ENCODE peak calls at places on chromosomes 2 and 18, in ten cellular contexts. X, O, S, I, W, D, T, B, C and Y are unnamed samples.

GRCh38 chr2:159201321-159202063 is 85.0 kb downstream of the WDSUB1 start:
- DNase-seq in X (no peak), O (no peak), S (no peak), I (no peak), W (no peak), D (no peak), T (peak; percentile 40), B (no peak), C (peak; percentile 13), Y (no peak)

GRCh38 chr2:156129227-156129626 is 203.3 kb downstream of the NR4A2 start:
- DNase-seq in X (no peak), O (no peak), S (no peak), I (no peak), W (no peak), D (no peak), T (no peak), B (no peak), C (no peak), Y (no peak)

GRCh38 chr2:117942958-117943672 is 70.8 kb downstream of the CCDC93 start:
- DNase-seq in X (no peak), O (peak; percentile 77), S (no peak), I (no peak), W (no peak), D (no peak), T (no peak), B (no peak), C (peak; percentile 45), Y (no peak)

GRCh38 chr2:99780276-99780675 is 290.5 kb upstream of the REV1 start:
- DNase-seq in X (no peak), O (no peak), S (no peak), I (no peak), W (no peak), D (no peak), T (no peak), B (no peak), C (no peak), Y (no peak)

GRCh38 chr18:76875390-76876330 is 53.3 kb downstream of the ZNF236 start:
- DNase-seq in X (peak; percentile 48), O (no peak), S (peak; percentile 80), I (no peak), W (no peak), D (no peak), T (peak; percentile 55), B (peak; percentile 54), C (no peak), Y (peak; percentile 13)

GRCh38 chr2:54531558-54531957 is 75.4 kb downstream of the SPTBN1 start:
- DNase-seq in X (no peak), O (no peak), S (no peak), I (no peak), W (no peak), D (peak; percentile 79), T (no peak), B (no peak), C (no peak), Y (no peak)

GRCh38 chr18:6837904-6838303 is 108.4 kb downstream of the ARHGAP28 start:
- DNase-seq in X (no peak), O (no peak), S (no peak), I (no peak), W (no peak), D (no peak), T (peak; percentile 1), B (no peak), C (no peak), Y (no peak)

GRCh38 chr18:5964996-5965395 is 69.7 kb upstream of the TMEM200C start:
- DNase-seq in X (no peak), O (no peak), S (no peak), I (no peak), W (no peak), D (no peak), T (no peak), B (no peak), C (no peak), Y (no peak)

GRCh38 chr2:63000801-63001200 is 49.8 kb upstream of the OTX1 start:
- DNase-seq in X (no peak), O (peak; percentile 13), S (no peak), I (no peak), W (no peak), D (no peak), T (peak; percentile 63), B (no peak), C (peak; percentile 4), Y (no peak)

GRCh38 chr2:173075056-173075780 is 428 bp upstream of the MAP3K20 start:
- DNase-seq in X (no peak), O (no peak), S (no peak), I (no peak), W (no peak), D (no peak), T (no peak), B (no peak), C (no peak), Y (no peak)
- H3K4me3 ChIP-seq in X (peak overlapping the region; percentile 79), O (peak overlapping the region; percentile 66), S (peak overlapping the region; percentile 45), I (peak overlapping the region; percentile 76), W (peak overlapping the region; percentile 83), D (peak overlapping the region; percentile 69), T (peak overlapping the region; percentile 97), B (peak overlapping the region; percentile 79), C (peak overlapping the region; percentile 75), Y (peak overlapping the region; percentile 76)

GRCh38 chr18:3931542-3932112 is 481.7 kb downstream of the TGIF1 start:
- DNase-seq in X (no peak), O (no peak), S (no peak), I (no peak), W (no peak), D (no peak), T (no peak), B (no peak), C (no peak), Y (no peak)
- TF ChIP-seq CTCF in X (no peak), O (no peak), S (no peak), I (no peak), W (no peak), D (no peak), T (no peak), B (no peak), C (no peak), Y (no peak)

DNA sequence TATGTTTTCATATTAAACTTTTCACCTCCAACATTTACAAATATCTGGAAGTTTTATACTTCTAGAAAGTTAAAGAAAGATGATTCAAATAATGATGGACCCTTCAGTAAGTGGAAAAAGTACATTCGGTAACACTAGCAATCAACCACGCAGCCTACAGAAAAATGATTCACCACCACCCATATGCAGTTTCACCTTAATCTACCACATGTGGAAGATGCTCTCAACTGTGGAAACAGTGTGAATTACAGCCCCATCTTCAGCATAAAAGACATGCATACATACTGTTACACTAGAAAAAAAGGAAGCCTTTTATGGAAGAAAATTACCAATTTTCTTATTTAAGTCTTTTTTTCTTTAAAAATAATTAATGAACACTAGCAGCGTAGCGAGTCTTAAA is 1.1 kb downstream of the SLC38A11 start:
- DNase-seq in X (no peak), O (no peak), S (no peak), I (no peak), W (no peak), D (no peak), T (no peak), B (no peak), C (no peak), Y (no peak)
- H3K4me3 ChIP-seq in X (no peak overlapping the region), O (no peak overlapping the region), S (no peak overlapping the region), I (no peak overlapping the region), W (no peak overlapping the region), D (no peak overlapping the region), T (no peak overlapping the region), B (no peak overlapping the region), C (no peak overlapping the region), Y (peak overlapping the region; percentile 53)

DNA sequence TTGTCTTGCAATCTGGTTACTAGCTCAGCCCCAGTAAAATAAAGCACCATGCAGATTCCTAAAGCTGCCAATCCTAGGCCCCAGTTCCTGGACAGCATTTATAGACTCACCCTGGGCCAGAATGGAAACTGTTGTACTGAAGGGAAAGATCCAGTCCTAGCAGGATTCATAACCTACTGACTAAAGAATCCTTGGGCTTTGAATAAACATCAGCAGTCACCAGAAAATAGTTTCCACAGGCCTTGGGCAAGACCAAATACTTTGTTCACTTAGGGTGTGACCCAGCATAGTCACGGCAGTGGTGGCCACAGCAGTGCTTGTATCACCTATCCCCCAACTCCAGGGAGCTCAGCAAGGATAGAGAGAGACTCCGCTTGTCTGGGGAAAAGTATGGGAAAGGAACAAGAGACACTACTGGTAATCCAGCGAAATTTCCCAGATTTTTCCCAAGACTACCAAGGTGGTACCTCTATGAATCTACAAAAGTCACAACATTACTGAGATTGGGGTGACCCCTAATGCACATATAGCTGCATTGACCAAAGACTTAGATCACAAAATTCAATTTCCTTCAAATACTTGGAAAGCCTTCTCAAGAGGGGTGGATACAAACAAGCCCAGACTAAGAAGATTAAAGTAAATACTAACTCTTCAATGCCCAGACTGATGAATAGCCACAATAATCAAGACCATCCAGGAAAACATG is 748.1 kb upstream of the LRATD1 start:
- DNase-seq in X (no peak), O (no peak), S (no peak), I (no peak), W (no peak), D (no peak), T (no peak), B (no peak), C (no peak), Y (no peak)
- TF ChIP-seq CTCF in X (no peak), O (no peak), S (peak; percentile 11), I (no peak), W (no peak), D (no peak), T (no peak), B (no peak), C (no peak), Y (no peak)

DNA sequence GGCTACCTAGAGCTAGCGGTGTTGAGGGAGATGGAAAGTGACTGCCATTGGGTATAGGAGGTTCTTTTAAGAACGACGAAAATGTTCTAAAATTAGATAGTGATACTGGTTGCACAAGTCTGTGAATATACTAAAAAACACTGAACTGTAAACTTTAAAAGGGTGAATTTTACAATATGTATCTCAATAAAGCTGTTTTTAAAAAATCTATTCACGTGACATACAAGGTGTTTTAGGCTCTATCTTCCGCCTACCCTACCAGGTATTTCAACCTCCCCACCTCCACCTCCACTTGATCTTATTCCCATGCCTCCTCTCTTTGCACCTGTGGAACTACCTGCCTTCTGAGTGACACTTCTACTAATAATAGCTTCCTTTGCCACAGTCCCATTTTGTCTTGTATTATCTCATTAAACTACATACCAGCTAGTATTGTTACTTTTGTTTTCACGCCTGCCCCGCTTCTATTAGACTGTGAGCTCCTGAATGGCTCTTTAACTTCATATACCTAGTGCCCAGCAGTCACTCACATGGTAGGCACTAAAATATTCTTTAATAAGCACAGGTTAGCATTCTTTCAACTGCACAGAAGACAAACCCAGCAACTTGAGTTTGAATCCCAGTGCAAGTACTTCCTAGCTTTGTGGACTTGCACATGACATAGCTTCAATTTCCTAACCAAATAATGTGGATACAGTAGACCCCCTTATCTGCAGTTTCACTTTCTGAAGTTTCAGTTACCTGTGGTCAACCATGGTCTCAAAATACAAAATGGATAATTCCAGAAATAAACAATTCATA is 9.3 kb downstream of the ITSN2 start:
- DNase-seq in X (no peak), O (no peak), S (no peak), I (no peak), W (no peak), D (no peak), T (no peak), B (no peak), C (no peak), Y (no peak)
- H3K4me3 ChIP-seq in X (no peak overlapping the region), O (no peak overlapping the region), S (no peak overlapping the region), I (no peak overlapping the region), W (no peak overlapping the region), D (no peak overlapping the region), T (no peak overlapping the region), B (no peak overlapping the region), C (no peak overlapping the region), Y (no peak overlapping the region)